ENCODE peak calls at places on chromosome 11, in five cellular contexts. One of them, this sample, is unnamed.

GRCh38 chr11:2118674-2119073 is 20.5 kb downstream of the IGF2 start:
- DNase-seq in K562: no peak
- DNase-seq in GM12878: no peak
- DNase-seq in H1: no peak
- DNase-seq in NT2/D1: no peak
- DNase-seq in this sample: no peak

GRCh38 chr11:76166314-76166713 is 40.0 kb downstream of the WNT11 start:
- DNase-seq in H1: no peak
- DNase-seq in K562: no peak
- DNase-seq in GM12878: peak; percentile 54
- DNase-seq in NT2/D1: peak; percentile 33
- DNase-seq in this sample: no peak

GRCh38 chr11:100152751-100153150 is 534.3 kb upstream of the ARHGAP42 start:
- DNase-seq in NT2/D1: no peak
- DNase-seq in H1: no peak
- DNase-seq in K562: no peak
- DNase-seq in GM12878: no peak
- DNase-seq in this sample: no peak

GRCh38 chr11:106161775-106162174 is 84.3 kb downstream of the AASDHPPT start:
- DNase-seq in H1: no peak
- DNase-seq in K562: no peak
- DNase-seq in NT2/D1: no peak
- DNase-seq in GM12878: no peak
- DNase-seq in this sample: no peak

GRCh38 chr11:75492181-75492820 is 33.4 kb downstream of the GDPD5 start:
- DNase-seq in H1: peak; percentile 21
- DNase-seq in NT2/D1: no peak
- DNase-seq in GM12878: no peak
- DNase-seq in K562: peak; percentile 42
- DNase-seq in this sample: no peak

GRCh38 chr11:118662401-118663271 is 16.8 kb downstream of the TREH start:
- DNase-seq in H1: no peak
- DNase-seq in K562: no peak
- DNase-seq in NT2/D1: no peak
- DNase-seq in GM12878: no peak
- DNase-seq in this sample: no peak

GRCh38 chr11:68436985-68437926 is 23.3 kb upstream of the PPP6R3 start:
- DNase-seq in H1: no peak
- DNase-seq in NT2/D1: no peak
- DNase-seq in GM12878: no peak
- DNase-seq in K562: peak; percentile 82
- DNase-seq in this sample: no peak

GRCh38 chr11:92253945-92254344 is 29.3 kb downstream of the FAT3 start:
- DNase-seq in NT2/D1: no peak
- DNase-seq in H1: no peak
- DNase-seq in GM12878: no peak
- DNase-seq in K562: no peak
- DNase-seq in this sample: no peak

GRCh38 chr11:112412383-112412782 is 151.7 kb upstream of the PLET1 start:
- DNase-seq in NT2/D1: no peak
- DNase-seq in H1: no peak
- DNase-seq in K562: no peak
- DNase-seq in GM12878: no peak
- DNase-seq in this sample: no peak

GRCh38 chr11:4851033-4851432 is 2.0 kb upstream of the OR51S1 start:
- DNase-seq in K562: no peak
- DNase-seq in GM12878: no peak
- DNase-seq in H1: no peak
- DNase-seq in NT2/D1: no peak
- DNase-seq in this sample: no peak

GRCh38 chr11:25953015-25953414 is 378.9 kb upstream of the ANO3 start:
- DNase-seq in NT2/D1: no peak
- DNase-seq in GM12878: no peak
- DNase-seq in H1: no peak
- DNase-seq in K562: no peak
- DNase-seq in this sample: no peak

GRCh38 chr11:29685361-29685760 is 331.5 kb downstream of the KCNA4 start:
- DNase-seq in K562: no peak
- DNase-seq in H1: no peak
- DNase-seq in GM12878: no peak
- DNase-seq in NT2/D1: no peak
- DNase-seq in this sample: no peak

GRCh38 chr11:107856180-107856980 is 2.2 kb downstream of the SLC35F2 start:
- DNase-seq in GM12878: no peak
- DNase-seq in H1: no peak
- DNase-seq in NT2/D1: no peak
- DNase-seq in K562: no peak
- DNase-seq in this sample: peak; percentile 33

GRCh38 chr11:128544625-128545024 is 42.7 kb downstream of the ETS1 start:
- DNase-seq in GM12878: no peak
- DNase-seq in NT2/D1: no peak
- DNase-seq in H1: no peak
- DNase-seq in K562: no peak
- DNase-seq in this sample: no peak

GRCh38 chr11:73013021-73013420 is 129.1 kb downstream of the FCHSD2 start:
- DNase-seq in NT2/D1: no peak
- DNase-seq in H1: no peak
- DNase-seq in K562: no peak
- DNase-seq in GM12878: no peak
- DNase-seq in this sample: no peak

GRCh38 chr11:45660717-45661416 is 4.6 kb downstream of the CHST1 start:
- DNase-seq in GM12878: no peak
- DNase-seq in NT2/D1: no peak
- DNase-seq in H1: no peak
- DNase-seq in K562: no peak
- DNase-seq in this sample: no peak

GRCh38 chr11:32018672-32019071 is 72.2 kb upstream of the RCN1 start:
- DNase-seq in H1: no peak
- DNase-seq in NT2/D1: no peak
- DNase-seq in GM12878: no peak
- DNase-seq in K562: no peak
- DNase-seq in this sample: no peak

GRCh38 chr11:77710358-77710757 is 72.8 kb upstream of the CLNS1A start:
- DNase-seq in GM12878: no peak
- DNase-seq in H1: no peak
- DNase-seq in K562: no peak
- DNase-seq in NT2/D1: no peak
- DNase-seq in this sample: no peak

GRCh38 chr11:130213143-130213978 is 53.8 kb downstream of the ST14 start:
- DNase-seq in K562: peak; percentile 85
- DNase-seq in H1: peak; percentile 31
- DNase-seq in NT2/D1: no peak
- DNase-seq in GM12878: no peak
- DNase-seq in this sample: peak; percentile 3

GRCh38 chr11:103581680-103582265 is 454.7 kb upstream of the DDI1 start:
- DNase-seq in H1: no peak
- DNase-seq in GM12878: no peak
- DNase-seq in K562: no peak
- DNase-seq in NT2/D1: no peak
- DNase-seq in this sample: no peak

GRCh38 chr11:105137286-105137685 is 2.3 kb downstream of the CARD18 start:
- DNase-seq in H1: no peak
- DNase-seq in K562: no peak
- DNase-seq in GM12878: no peak
- DNase-seq in NT2/D1: no peak
- DNase-seq in this sample: no peak

GRCh38 chr11:128226106-128226716 is 361.1 kb downstream of the ETS1 start:
- DNase-seq in NT2/D1: no peak
- DNase-seq in GM12878: no peak
- DNase-seq in H1: no peak
- DNase-seq in K562: no peak
- DNase-seq in this sample: no peak

GRCh38 chr11:118918128-118918685 is 7.5 kb downstream of the BCL9L start:
- DNase-seq in GM12878: no peak
- DNase-seq in K562: peak; percentile 77
- DNase-seq in H1: no peak
- DNase-seq in NT2/D1: no peak
- DNase-seq in this sample: no peak

GRCh38 chr11:32829157-32829679 is 509 bp upstream of the PRRG4 start:
- DNase-seq in GM12878: no peak
- DNase-seq in H1: no peak
- DNase-seq in K562: no peak
- DNase-seq in NT2/D1: no peak
- DNase-seq in this sample: no peak

GRCh38 chr11:66277475-66278391 is at the start of gene CNIH2:
- DNase-seq in GM12878: no peak
- DNase-seq in NT2/D1: no peak
- DNase-seq in H1: no peak
- DNase-seq in K562: peak; percentile 76
- DNase-seq in this sample: no peak

GRCh38 chr11:64729851-64730382 is 6.9 kb upstream of the NRXN2 start:
- DNase-seq in H1: no peak
- DNase-seq in K562: peak; percentile 78
- DNase-seq in NT2/D1: no peak
- DNase-seq in GM12878: no peak
- DNase-seq in this sample: no peak

GRCh38 chr11:132200303-132200936 is 830.0 kb downstream of the NTM start:
- DNase-seq in H1: no peak
- DNase-seq in NT2/D1: no peak
- DNase-seq in GM12878: no peak
- DNase-seq in K562: no peak
- DNase-seq in this sample: no peak
- H3K9ac ChIP-seq in H1: no peak overlapping the region
- H3K9ac ChIP-seq in NT2/D1: no peak overlapping the region
- H3K9ac ChIP-seq in GM12878: no peak overlapping the region
- H3K9ac ChIP-seq in K562: no peak overlapping the region
- H3K9ac ChIP-seq in this sample: no peak overlapping the region

GRCh38 chr11:43936081-43936480 is 6.4 kb upstream of the C11orf96 start:
- DNase-seq in H1: no peak
- DNase-seq in K562: no peak
- DNase-seq in NT2/D1: no peak
- DNase-seq in GM12878: no peak
- DNase-seq in this sample: no peak

GRCh38 chr11:43934359-43935130 is 7.9 kb upstream of the C11orf96 start:
- DNase-seq in GM12878: no peak
- DNase-seq in NT2/D1: no peak
- DNase-seq in H1: no peak
- DNase-seq in K562: no peak
- DNase-seq in this sample: no peak

GRCh38 chr11:43935131-43935979 is 7.1 kb upstream of the C11orf96 start:
- DNase-seq in K562: no peak
- DNase-seq in GM12878: no peak
- DNase-seq in H1: no peak
- DNase-seq in NT2/D1: no peak
- DNase-seq in this sample: no peak

GRCh38 chr11:43941257-43941879 is 1.1 kb upstream of the C11orf96 start:
- DNase-seq in GM12878: no peak
- DNase-seq in H1: no peak
- DNase-seq in K562: no peak
- DNase-seq in NT2/D1: no peak
- DNase-seq in this sample: no peak

GRCh38 chr11:43937434-43938411 is 4.7 kb upstream of the C11orf96 start:
- DNase-seq in GM12878: no peak
- DNase-seq in K562: no peak
- DNase-seq in H1: no peak
- DNase-seq in NT2/D1: no peak
- DNase-seq in this sample: peak; percentile 27
- TF ChIP-seq ZNF274 in GM12878: no peak
- TF ChIP-seq ZNF274 in K562: no peak
- TF ChIP-seq ZNF274 in H1: no peak
- TF ChIP-seq ZNF274 in NT2/D1: no peak
- TF ChIP-seq ZNF274 in this sample: no peak

DNA sequence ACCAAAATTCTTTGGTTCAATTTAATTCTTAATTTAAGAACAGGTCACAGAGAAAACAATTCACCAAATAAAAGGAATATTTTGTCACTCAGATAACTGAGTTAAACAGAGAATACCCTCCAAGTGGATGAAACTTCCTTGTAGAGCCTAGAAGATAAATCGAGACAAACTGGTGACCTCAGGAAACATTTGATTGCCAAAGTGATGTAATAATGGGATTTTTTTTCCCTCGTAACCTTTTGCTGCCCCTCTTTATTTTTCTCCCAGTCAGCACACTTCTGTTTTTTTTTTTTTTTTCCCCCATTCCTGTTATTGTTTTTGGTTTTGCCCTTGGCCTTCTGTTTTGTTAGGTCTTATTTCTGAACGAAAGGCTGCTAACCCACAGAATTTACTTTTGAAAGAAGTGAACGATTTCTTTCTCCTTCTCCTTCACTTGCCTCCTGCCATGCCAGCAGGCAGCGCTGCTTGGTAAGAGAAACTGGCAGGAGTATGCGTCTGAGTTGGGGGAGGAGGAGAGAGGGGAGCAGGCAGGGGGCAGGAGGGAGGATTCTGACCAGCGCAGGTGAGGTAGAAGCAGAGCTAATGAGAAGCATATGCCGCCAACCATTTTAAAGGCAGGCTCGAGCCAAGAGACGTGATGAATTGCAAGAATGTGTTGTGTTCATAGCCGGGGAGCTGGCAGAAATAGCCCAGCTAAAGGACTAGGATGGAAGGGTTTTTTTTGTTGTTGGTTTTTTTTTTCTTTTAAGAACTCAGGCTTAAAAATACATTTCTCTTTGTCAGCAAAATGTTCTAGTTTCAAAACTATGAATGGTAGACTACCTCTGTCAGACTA is 121.9 kb upstream of the MTMR2 start:
- DNase-seq in NT2/D1: peak; percentile 50
- DNase-seq in K562: no peak
- DNase-seq in H1: peak; percentile 73
- DNase-seq in GM12878: no peak
- DNase-seq in this sample: no peak
- H3K9ac ChIP-seq in NT2/D1: no peak overlapping the region
- H3K9ac ChIP-seq in K562: no peak overlapping the region
- H3K9ac ChIP-seq in H1: no peak overlapping the region
- H3K9ac ChIP-seq in GM12878: no peak overlapping the region
- H3K9ac ChIP-seq in this sample: no peak overlapping the region

GRCh38 chr11:60973699-60974098 is 2.2 kb downstream of the CD6 start:
- DNase-seq in NT2/D1: no peak
- DNase-seq in K562: no peak
- DNase-seq in GM12878: no peak
- DNase-seq in H1: no peak
- DNase-seq in this sample: no peak

GRCh38 chr11:60977224-60977623 is 5.7 kb downstream of the CD6 start:
- DNase-seq in K562: no peak
- DNase-seq in H1: no peak
- DNase-seq in NT2/D1: no peak
- DNase-seq in GM12878: no peak
- DNase-seq in this sample: no peak

GRCh38 chr11:60972182-60973030 is 926 bp downstream of the CD6 start:
- DNase-seq in K562: no peak
- DNase-seq in H1: no peak
- DNase-seq in NT2/D1: no peak
- DNase-seq in GM12878: no peak
- DNase-seq in this sample: no peak

GRCh38 chr11:60971520-60971919 is at the start of gene CD6:
- DNase-seq in GM12878: no peak
- DNase-seq in H1: no peak
- DNase-seq in NT2/D1: no peak
- DNase-seq in K562: no peak
- DNase-seq in this sample: no peak

DNA sequence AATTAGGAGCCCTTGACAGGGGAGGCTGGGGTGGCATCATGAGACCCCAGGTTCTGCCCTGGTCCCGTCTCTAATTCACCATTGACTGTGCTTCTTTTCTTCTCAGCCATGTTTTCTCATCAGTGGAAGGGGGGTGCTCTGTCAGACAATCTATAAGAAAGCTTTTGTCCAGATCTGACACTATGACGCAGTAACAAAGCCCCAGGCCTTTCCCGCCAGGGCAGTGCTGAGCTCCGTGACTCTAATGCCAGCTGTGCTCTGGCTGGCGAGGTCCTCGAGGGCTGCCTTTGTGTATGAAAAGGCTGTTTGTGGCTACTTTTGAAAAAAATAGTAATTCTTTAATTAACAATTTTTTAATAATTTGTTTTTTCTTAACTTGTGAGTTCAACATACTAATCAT is 3.2 kb downstream of the CD6 start:
- DNase-seq in NT2/D1: no peak
- DNase-seq in H1: no peak
- DNase-seq in K562: no peak
- DNase-seq in GM12878: no peak
- DNase-seq in this sample: no peak
- TF ChIP-seq ZNF274 in NT2/D1: no peak
- TF ChIP-seq ZNF274 in H1: no peak
- TF ChIP-seq ZNF274 in K562: no peak
- TF ChIP-seq ZNF274 in GM12878: no peak
- TF ChIP-seq ZNF274 in this sample: no peak

This sample was measured in HCT116.